ENCODE peak calls at places on chromosomes 1 and 21, in five cellular contexts. O is HAP-1; J is effector CD4-positive, alpha-beta T cell; S is fibroblast of lung; F is CD8-positive, alpha-beta memory T cell. D is an unnamed sample.

GRCh38 chr1:53390261-53390660 is 62.4 kb upstream of the LRP8 start:
- DNase-seq in O (no peak), J (no peak), S (no peak), F (no peak), D (peak; percentile 41)

GRCh38 chr21:23601549-23601948 is 2005.7 kb downstream of the MRPL39 start:
- DNase-seq in O (no peak), J (no peak), S (no peak), F (no peak), D (no peak)

GRCh38 chr1:190475394-190476250 is 2.0 kb downstream of the BRINP3 start:
- DNase-seq in O (peak; percentile 5), J (no peak), S (peak; percentile 27), F (no peak), D (peak; percentile 47)

GRCh38 chr1:219160942-219161341 is 12.7 kb upstream of the LYPLAL1 start:
- DNase-seq in O (no peak), J (no peak), S (peak; percentile 51), F (no peak), D (no peak)

GRCh38 chr21:33712022-33712803 is 69.9 kb downstream of the ITSN1 start:
- DNase-seq in O (no peak), J (no peak), S (no peak), F (no peak), D (no peak)

GRCh38 chr1:22376976-22377375 is 74.7 kb upstream of the ZBTB40 start:
- DNase-seq in O (no peak), J (no peak), S (no peak), F (no peak), D (no peak)

GRCh38 chr1:66761273-66761672 is 9.0 kb downstream of the DYNLT5 start:
- DNase-seq in O (no peak), J (no peak), S (peak; percentile 27), F (no peak), D (no peak)

GRCh38 chr21:35428489-35428888 is 379.4 kb upstream of the RUNX1 start:
- DNase-seq in O (no peak), J (peak; percentile 9), S (no peak), F (peak; percentile 7), D (no peak)

D was measured in cerebellar nuclear complex.